ENCODE peak calls at places on chromosomes 12 and 14, in six cellular contexts. D, U, T, Y, G and Q are unnamed samples.

GRCh38 chr12:55723516-55724225 is 3.5 kb downstream of the RDH5 start:
- DNase-seq in D (peak), U (no peak), T (no peak), Y (no peak), G (no peak), Q (peak)

GRCh38 chr12:65511134-65511912 is 232.8 kb downstream of the MSRB3 start:
- DNase-seq in D (no peak), U (no peak), T (no peak), Y (no peak), G (no peak), Q (no peak)

GRCh38 chr14:37230551-37231194 is 32.9 kb downstream of the MIPOL1 start:
- DNase-seq in D (no peak), U (no peak), T (peak), Y (peak), G (peak), Q (no peak)

GRCh38 chr14:90204516-90204915 is 51.8 kb upstream of the PSMC1 start:
- DNase-seq in D (no peak), U (no peak), T (no peak), Y (no peak), G (no peak), Q (no peak)

GRCh38 chr12:108729612-108730336 is 1.5 kb downstream of the CORO1C start:
- DNase-seq in D (no peak), U (no peak), T (no peak), Y (no peak), G (no peak), Q (no peak)

GRCh38 chr14:48690349-48690748 is 895.8 kb downstream of the RPS29 start:
- DNase-seq in D (no peak), U (no peak), T (peak), Y (peak), G (no peak), Q (no peak)

GRCh38 chr14:70698288-70698687 is 56.6 kb downstream of the TTC9 start:
- DNase-seq in D (no peak), U (no peak), T (no peak), Y (peak), G (no peak), Q (peak)

GRCh38 chr14:68558096-68558495 is 234.8 kb downstream of the ZFP36L1 start:
- DNase-seq in D (peak), U (no peak), T (no peak), Y (no peak), G (no peak), Q (no peak)

GRCh38 chr12:77225373-77225772 is 160.0 kb upstream of the E2F7 start:
- DNase-seq in D (no peak), U (no peak), T (no peak), Y (no peak), G (no peak), Q (no peak)

GRCh38 chr12:68359669-68360068 is 27.5 kb upstream of the MDM1 start:
- DNase-seq in D (no peak), U (no peak), T (no peak), Y (no peak), G (no peak), Q (no peak)
- H3K27ac ChIP-seq in D (no peak), U (no peak), T (no peak), Y (no peak), G (no peak), Q (no peak)

DNA sequence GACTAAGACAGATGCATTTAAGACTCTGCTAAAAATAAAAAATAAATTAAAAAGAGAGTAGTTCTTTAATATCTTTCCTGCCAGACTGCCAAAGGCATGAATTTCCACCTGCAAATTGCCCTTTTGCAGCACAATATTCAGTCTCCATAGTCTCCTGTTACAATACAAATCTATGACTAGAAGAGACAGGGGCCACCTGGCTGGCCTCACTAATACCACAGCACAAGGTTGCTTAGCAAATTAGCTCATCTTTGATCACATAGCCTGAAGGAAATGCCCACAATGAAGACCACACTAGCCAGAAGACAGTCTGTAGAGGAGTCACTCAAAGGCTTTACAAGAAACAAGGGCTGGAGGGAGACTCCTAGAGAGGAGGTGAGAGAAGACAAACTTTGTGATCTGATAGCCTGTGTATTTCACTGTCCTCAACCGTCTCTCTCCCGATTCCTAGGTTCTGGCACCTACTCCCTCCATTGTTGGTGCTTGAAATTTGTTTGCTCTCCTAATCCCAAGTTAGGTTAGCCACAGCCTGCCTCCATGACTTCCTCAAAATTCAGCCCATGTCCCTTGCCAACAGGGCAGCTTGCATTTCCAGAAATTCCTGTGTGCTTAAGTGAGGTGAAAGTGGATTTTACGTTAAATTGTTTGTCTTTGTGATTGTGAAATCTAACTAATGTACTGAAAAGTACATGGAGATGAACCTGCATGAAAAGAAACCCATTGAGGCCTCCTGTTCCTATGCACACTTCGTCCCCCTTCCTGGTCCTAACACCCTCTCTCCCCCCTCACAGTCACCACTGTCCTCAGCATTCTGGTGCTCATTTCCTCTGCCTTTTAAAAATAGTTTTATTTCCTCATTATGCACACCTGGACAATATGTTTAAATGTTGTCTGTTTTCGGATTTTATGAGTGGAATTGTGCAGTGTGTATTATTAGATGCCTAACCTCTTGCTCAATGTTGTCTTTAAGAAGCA is 88.7 kb upstream of the PLXNC1 start:
- DNase-seq in D (no peak), U (no peak), T (no peak), Y (no peak), G (no peak), Q (no peak)
- H3K27ac ChIP-seq in D (no peak), U (no peak), T (no peak), Y (no peak), G (no peak), Q (peak)

GRCh38 chr12:60148831-60149230 is 553.0 kb downstream of the SLC16A7 start:
- DNase-seq in D (no peak), U (no peak), T (peak), Y (peak), G (peak), Q (no peak)

GRCh38 chr12:60148109-60148508 is 552.3 kb downstream of the SLC16A7 start:
- DNase-seq in D (no peak), U (no peak), T (no peak), Y (peak), G (peak), Q (no peak)

DNA sequence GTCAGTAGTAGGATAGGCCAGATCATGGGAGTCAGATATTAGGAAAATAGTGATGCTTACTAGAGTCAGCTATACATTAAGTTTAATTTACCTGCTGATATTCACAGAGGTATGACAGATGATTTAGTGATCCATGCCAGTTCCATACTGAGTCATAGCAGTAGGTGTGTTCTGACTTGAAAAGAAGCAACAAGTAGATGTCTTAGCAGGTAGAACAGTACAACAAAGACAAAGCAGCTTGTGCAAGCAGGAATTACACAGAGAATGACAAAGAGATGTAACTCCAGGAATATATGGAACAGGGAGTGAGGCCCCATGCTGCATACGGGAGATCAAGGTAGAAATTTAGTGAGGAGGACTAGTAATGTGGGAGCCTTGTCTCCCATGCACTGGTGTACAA is 556.9 kb downstream of the SLC16A7 start:
- DNase-seq in D (no peak), U (no peak), T (no peak), Y (no peak), G (no peak), Q (no peak)
- H3K27ac ChIP-seq in D (no peak), U (no peak), T (no peak), Y (no peak), G (no peak), Q (no peak)

DNA sequence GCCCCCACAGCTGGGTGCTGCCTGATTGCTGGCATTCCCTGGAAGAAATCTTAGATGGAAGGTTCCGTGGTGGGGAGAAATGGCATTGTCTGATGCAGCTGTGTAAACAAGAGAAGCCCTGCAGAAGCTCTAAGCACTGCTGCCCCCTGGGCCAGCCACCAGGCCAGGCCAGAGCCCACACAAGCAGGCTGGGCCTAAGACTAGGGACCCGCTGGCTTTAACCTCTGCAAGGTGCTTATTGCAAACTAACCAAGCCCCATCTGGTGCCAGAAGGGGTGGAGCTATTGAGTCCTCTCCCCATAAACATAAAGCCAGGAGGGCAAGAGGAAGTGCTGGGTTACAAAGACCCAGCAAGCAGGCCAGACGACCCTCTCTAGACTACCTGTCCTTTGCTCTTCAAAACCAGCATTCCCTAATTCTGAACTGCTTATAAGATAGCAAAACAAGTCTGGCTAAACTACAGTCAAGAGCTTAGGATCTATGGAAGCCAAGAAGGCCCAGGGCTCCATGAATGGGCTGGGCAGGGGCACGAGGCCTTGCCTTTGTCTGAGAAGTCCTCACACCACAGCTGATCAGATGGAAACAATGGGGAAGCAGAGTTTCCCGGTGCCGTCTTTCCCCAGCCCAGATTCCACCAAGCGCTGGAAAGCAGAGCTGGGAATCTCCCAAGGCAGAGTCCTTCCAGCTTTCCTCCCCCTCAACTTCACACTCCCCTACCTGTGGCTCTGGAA is 28.8 kb downstream of the P2RX4 start:
- DNase-seq in D (no peak), U (peak), T (no peak), Y (no peak), G (no peak), Q (no peak)
- H3K27ac ChIP-seq in D (peak), U (no peak), T (no peak), Y (no peak), G (no peak), Q (peak)